ENCODE peak calls at places on chromosomes 4 and X, in nine cellular contexts. One of them, this sample, is unnamed.

GRCh38 chr4:141425124-141425523 is 204.4 kb downstream of the ZNF330 start:
- DNase-seq in choroid plexus epithelial cell: peak
- DNase-seq in NCI-H1105 treated with DMSO at 0.1 percent for 48 hours: no peak
- DNase-seq in GM20000: no peak
- DNase-seq in HFFc6: peak
- DNase-seq in IMR-90: peak
- DNase-seq in activated T-helper 1 cell treated with anti-CD3 and anti-CD28 coated beads, Interleukin-2, amount 50 U/mL, for 16 hours: no peak
- DNase-seq in progenitor cell of endocrine pancreas: no peak
- DNase-seq in skeletal muscle cell: peak
- DNase-seq in this sample: no peak

GRCh38 chr4:25401066-25401465 is 24.0 kb downstream of the ANAPC4 start:
- DNase-seq in GM20000: no peak
- DNase-seq in HFFc6: no peak
- DNase-seq in IMR-90: peak
- DNase-seq in activated T-helper 1 cell treated with anti-CD3 and anti-CD28 coated beads, Interleukin-2, amount 50 U/mL, for 16 hours: no peak
- DNase-seq in choroid plexus epithelial cell: peak
- DNase-seq in skeletal muscle cell: no peak
- DNase-seq in progenitor cell of endocrine pancreas: no peak
- DNase-seq in NCI-H1105 treated with DMSO at 0.1 percent for 48 hours: no peak
- DNase-seq in this sample: no peak

GRCh38 chr4:121189811-121190210 is 25.7 kb upstream of the TNIP3 start:
- DNase-seq in skeletal muscle cell: no peak
- DNase-seq in NCI-H1105 treated with DMSO at 0.1 percent for 48 hours: no peak
- DNase-seq in HFFc6: no peak
- DNase-seq in choroid plexus epithelial cell: peak
- DNase-seq in progenitor cell of endocrine pancreas: no peak
- DNase-seq in IMR-90: no peak
- DNase-seq in GM20000: peak
- DNase-seq in activated T-helper 1 cell treated with anti-CD3 and anti-CD28 coated beads, Interleukin-2, amount 50 U/mL, for 16 hours: peak
- DNase-seq in this sample: no peak

GRCh38 chr4:187480146-187481145 is 515.1 kb upstream of the ZFP42 start:
- DNase-seq in skeletal muscle cell: no peak
- DNase-seq in HFFc6: peak
- DNase-seq in IMR-90: peak
- DNase-seq in progenitor cell of endocrine pancreas: no peak
- DNase-seq in choroid plexus epithelial cell: peak
- DNase-seq in activated T-helper 1 cell treated with anti-CD3 and anti-CD28 coated beads, Interleukin-2, amount 50 U/mL, for 16 hours: no peak
- DNase-seq in NCI-H1105 treated with DMSO at 0.1 percent for 48 hours: no peak
- DNase-seq in GM20000: no peak
- DNase-seq in this sample: no peak

GRCh38 chr4:110778526-110778925 is 155.6 kb upstream of the PITX2 start:
- DNase-seq in skeletal muscle cell: no peak
- DNase-seq in IMR-90: peak
- DNase-seq in NCI-H1105 treated with DMSO at 0.1 percent for 48 hours: no peak
- DNase-seq in choroid plexus epithelial cell: no peak
- DNase-seq in progenitor cell of endocrine pancreas: no peak
- DNase-seq in HFFc6: peak
- DNase-seq in activated T-helper 1 cell treated with anti-CD3 and anti-CD28 coated beads, Interleukin-2, amount 50 U/mL, for 16 hours: no peak
- DNase-seq in GM20000: no peak
- DNase-seq in this sample: no peak

GRCh38 chr4:152352645-152353116 is 183.2 kb downstream of the FBXW7 start:
- DNase-seq in activated T-helper 1 cell treated with anti-CD3 and anti-CD28 coated beads, Interleukin-2, amount 50 U/mL, for 16 hours: no peak
- DNase-seq in HFFc6: peak
- DNase-seq in choroid plexus epithelial cell: peak
- DNase-seq in GM20000: peak
- DNase-seq in skeletal muscle cell: peak
- DNase-seq in NCI-H1105 treated with DMSO at 0.1 percent for 48 hours: peak
- DNase-seq in IMR-90: peak
- DNase-seq in progenitor cell of endocrine pancreas: no peak
- DNase-seq in this sample: peak

GRCh38 chr4:79284893-79285292 is 41.0 kb downstream of the NAA11 start:
- DNase-seq in GM20000: no peak
- DNase-seq in HFFc6: no peak
- DNase-seq in IMR-90: no peak
- DNase-seq in NCI-H1105 treated with DMSO at 0.1 percent for 48 hours: no peak
- DNase-seq in skeletal muscle cell: no peak
- DNase-seq in progenitor cell of endocrine pancreas: no peak
- DNase-seq in choroid plexus epithelial cell: no peak
- DNase-seq in activated T-helper 1 cell treated with anti-CD3 and anti-CD28 coated beads, Interleukin-2, amount 50 U/mL, for 16 hours: no peak
- DNase-seq in this sample: no peak

GRCh38 chrX:44873415-44874270 is 655 bp downstream of the KDM6A start:
- DNase-seq in IMR-90: peak
- DNase-seq in progenitor cell of endocrine pancreas: peak
- DNase-seq in skeletal muscle cell: no peak
- DNase-seq in GM20000: peak
- DNase-seq in activated T-helper 1 cell treated with anti-CD3 and anti-CD28 coated beads, Interleukin-2, amount 50 U/mL, for 16 hours: peak
- DNase-seq in NCI-H1105 treated with DMSO at 0.1 percent for 48 hours: peak
- DNase-seq in HFFc6: peak
- DNase-seq in choroid plexus epithelial cell: peak
- DNase-seq in this sample: peak

GRCh38 chr4:2057382-2058065 is 1.6 kb upstream of the NAT8L start:
- DNase-seq in activated T-helper 1 cell treated with anti-CD3 and anti-CD28 coated beads, Interleukin-2, amount 50 U/mL, for 16 hours: no peak
- DNase-seq in NCI-H1105 treated with DMSO at 0.1 percent for 48 hours: no peak
- DNase-seq in progenitor cell of endocrine pancreas: no peak
- DNase-seq in choroid plexus epithelial cell: no peak
- DNase-seq in skeletal muscle cell: no peak
- DNase-seq in HFFc6: no peak
- DNase-seq in IMR-90: no peak
- DNase-seq in GM20000: no peak
- DNase-seq in this sample: peak

GRCh38 chrX:45524296-45524695 is 323.6 kb upstream of the DIPK2B start:
- DNase-seq in choroid plexus epithelial cell: no peak
- DNase-seq in progenitor cell of endocrine pancreas: no peak
- DNase-seq in HFFc6: peak
- DNase-seq in IMR-90: peak
- DNase-seq in GM20000: no peak
- DNase-seq in NCI-H1105 treated with DMSO at 0.1 percent for 48 hours: peak
- DNase-seq in skeletal muscle cell: peak
- DNase-seq in activated T-helper 1 cell treated with anti-CD3 and anti-CD28 coated beads, Interleukin-2, amount 50 U/mL, for 16 hours: no peak
- DNase-seq in this sample: no peak

GRCh38 chr4:176256921-176257320 is 12.1 kb downstream of the ASB5 start:
- DNase-seq in GM20000: no peak
- DNase-seq in choroid plexus epithelial cell: no peak
- DNase-seq in activated T-helper 1 cell treated with anti-CD3 and anti-CD28 coated beads, Interleukin-2, amount 50 U/mL, for 16 hours: no peak
- DNase-seq in NCI-H1105 treated with DMSO at 0.1 percent for 48 hours: no peak
- DNase-seq in skeletal muscle cell: no peak
- DNase-seq in progenitor cell of endocrine pancreas: no peak
- DNase-seq in HFFc6: no peak
- DNase-seq in IMR-90: peak
- DNase-seq in this sample: peak

GRCh38 chrX:45324941-45325340 is 124.3 kb upstream of the DIPK2B start:
- DNase-seq in HFFc6: no peak
- DNase-seq in choroid plexus epithelial cell: peak
- DNase-seq in skeletal muscle cell: no peak
- DNase-seq in activated T-helper 1 cell treated with anti-CD3 and anti-CD28 coated beads, Interleukin-2, amount 50 U/mL, for 16 hours: no peak
- DNase-seq in NCI-H1105 treated with DMSO at 0.1 percent for 48 hours: no peak
- DNase-seq in GM20000: no peak
- DNase-seq in IMR-90: peak
- DNase-seq in progenitor cell of endocrine pancreas: no peak
- DNase-seq in this sample: no peak